ENCODE peak calls at places on chromosomes 7 and 10, in six cellular contexts. S, Q, O, W, U and N are unnamed samples.

GRCh38 chr10:132536241-132536963 is 1.2 kb upstream of the INPP5A start:
- DNase-seq in S (no peak), Q (peak; percentile 32), O (no peak), W (peak; percentile 59), U (no peak), N (peak; percentile 62)

GRCh38 chr10:91700273-91700672 is 67.4 kb upstream of the PPP1R3C start:
- DNase-seq in S (no peak), Q (no peak), O (no peak), W (no peak), U (no peak), N (no peak)

GRCh38 chr10:122468923-122469781 is 7.8 kb downstream of the HTRA1 start:
- DNase-seq in S (no peak), Q (no peak), O (no peak), W (no peak), U (no peak), N (no peak)

GRCh38 chr10:43969506-43969905 is 320.8 kb upstream of the ZNF32 start:
- DNase-seq in S (no peak), Q (no peak), O (no peak), W (no peak), U (no peak), N (no peak)

GRCh38 chr7:108211382-108212201 is 81.4 kb upstream of the LAMB4 start:
- DNase-seq in S (no peak), Q (peak; percentile 66), O (no peak), W (peak; percentile 21), U (no peak), N (peak; percentile 78)

GRCh38 chr7:135385209-135385608 is 124.7 kb downstream of the CNOT4 start:
- DNase-seq in S (no peak), Q (no peak), O (no peak), W (peak; percentile 57), U (no peak), N (no peak)

GRCh38 chr10:29440981-29441380 is 152.1 kb downstream of the LYZL1 start:
- DNase-seq in S (no peak), Q (no peak), O (no peak), W (no peak), U (no peak), N (no peak)

GRCh38 chr10:72038458-72039001 is 49.8 kb downstream of the SPOCK2 start:
- DNase-seq in S (no peak), Q (no peak), O (no peak), W (no peak), U (no peak), N (peak; percentile 91)